ENCODE peak calls at places on chromosomes 11 and 22, in ten cellular contexts. One of them, this sample, is unnamed. For H3K9me3, the result is how much of the 10 kb centered on the place peaks cover.

GRCh38 chr11:102882389-102883024 is 7.7 kb upstream of the MMP12 start:
- DNase-seq in CD4-positive, CD25-positive, alpha-beta regulatory T cell: no peak
- DNase-seq in esophagus squamous epithelium: no peak
- DNase-seq in Panc1: no peak
- DNase-seq in MM.1S: no peak
- DNase-seq in AG04450: no peak
- DNase-seq in heart left ventricle: no peak
- DNase-seq in CD4-positive, alpha-beta memory T cell: no peak
- DNase-seq in transverse colon: no peak
- DNase-seq in HCT116: no peak
- DNase-seq in this sample: no peak

GRCh38 chr11:14973621-14974020 is 1.5 kb upstream of the CALCA start:
- DNase-seq in CD4-positive, CD25-positive, alpha-beta regulatory T cell: no peak
- DNase-seq in CD4-positive, alpha-beta memory T cell: peak
- DNase-seq in HCT116: no peak
- DNase-seq in MM.1S: no peak
- DNase-seq in heart left ventricle: no peak
- DNase-seq in AG04450: no peak
- DNase-seq in esophagus squamous epithelium: no peak
- DNase-seq in transverse colon: no peak
- DNase-seq in Panc1: no peak
- DNase-seq in this sample: no peak

GRCh38 chr11:68962527-68963250 is 18.1 kb downstream of the MRGPRD start:
- DNase-seq in CD4-positive, CD25-positive, alpha-beta regulatory T cell: no peak
- DNase-seq in transverse colon: peak
- DNase-seq in HCT116: no peak
- DNase-seq in CD4-positive, alpha-beta memory T cell: peak
- DNase-seq in AG04450: no peak
- DNase-seq in Panc1: no peak
- DNase-seq in esophagus squamous epithelium: no peak
- DNase-seq in MM.1S: no peak
- DNase-seq in heart left ventricle: no peak
- DNase-seq in this sample: no peak

GRCh38 chr11:32210601-32211000 is 119.7 kb downstream of the RCN1 start:
- DNase-seq in transverse colon: no peak
- DNase-seq in CD4-positive, CD25-positive, alpha-beta regulatory T cell: no peak
- DNase-seq in CD4-positive, alpha-beta memory T cell: no peak
- DNase-seq in Panc1: no peak
- DNase-seq in AG04450: no peak
- DNase-seq in esophagus squamous epithelium: no peak
- DNase-seq in MM.1S: no peak
- DNase-seq in heart left ventricle: no peak
- DNase-seq in HCT116: no peak
- DNase-seq in this sample: no peak

GRCh38 chr11:9687736-9688494 is 24.0 kb downstream of the SWAP70 start:
- DNase-seq in transverse colon: no peak
- DNase-seq in CD4-positive, alpha-beta memory T cell: no peak
- DNase-seq in AG04450: no peak
- DNase-seq in heart left ventricle: no peak
- DNase-seq in HCT116: no peak
- DNase-seq in Panc1: no peak
- DNase-seq in CD4-positive, CD25-positive, alpha-beta regulatory T cell: no peak
- DNase-seq in esophagus squamous epithelium: no peak
- DNase-seq in MM.1S: no peak
- DNase-seq in this sample: no peak

GRCh38 chr11:2706321-2706720 is 6.5 kb upstream of the KCNQ1OT1 start:
- DNase-seq in MM.1S: no peak
- DNase-seq in HCT116: no peak
- DNase-seq in Panc1: no peak
- DNase-seq in esophagus squamous epithelium: no peak
- DNase-seq in CD4-positive, CD25-positive, alpha-beta regulatory T cell: no peak
- DNase-seq in CD4-positive, alpha-beta memory T cell: no peak
- DNase-seq in heart left ventricle: no peak
- DNase-seq in AG04450: no peak
- DNase-seq in transverse colon: no peak
- DNase-seq in this sample: no peak

GRCh38 chr11:368414-369335 is 624 bp upstream of the B4GALNT4 start:
- DNase-seq in transverse colon: no peak
- DNase-seq in heart left ventricle: no peak
- DNase-seq in esophagus squamous epithelium: no peak
- DNase-seq in MM.1S: no peak
- DNase-seq in AG04450: no peak
- DNase-seq in Panc1: no peak
- DNase-seq in CD4-positive, CD25-positive, alpha-beta regulatory T cell: no peak
- DNase-seq in CD4-positive, alpha-beta memory T cell: no peak
- DNase-seq in HCT116: no peak
- DNase-seq in this sample: no peak

GRCh38 chr11:102279641-102280170 is 37.6 kb upstream of the BIRC3 start:
- DNase-seq in HCT116: no peak
- DNase-seq in CD4-positive, CD25-positive, alpha-beta regulatory T cell: no peak
- DNase-seq in Panc1: no peak
- DNase-seq in esophagus squamous epithelium: no peak
- DNase-seq in heart left ventricle: no peak
- DNase-seq in MM.1S: peak
- DNase-seq in transverse colon: peak
- DNase-seq in AG04450: peak
- DNase-seq in CD4-positive, alpha-beta memory T cell: no peak
- DNase-seq in this sample: no peak

GRCh38 chr22:39356464-39356863 is 6.7 kb downstream of the SYNGR1 start:
- DNase-seq in AG04450: no peak
- DNase-seq in transverse colon: no peak
- DNase-seq in heart left ventricle: no peak
- DNase-seq in esophagus squamous epithelium: no peak
- DNase-seq in Panc1: no peak
- DNase-seq in HCT116: no peak
- DNase-seq in CD4-positive, alpha-beta memory T cell: no peak
- DNase-seq in MM.1S: no peak
- DNase-seq in CD4-positive, CD25-positive, alpha-beta regulatory T cell: no peak
- DNase-seq in this sample: no peak

GRCh38 chr11:106101797-106102196 is 24.3 kb downstream of the AASDHPPT start:
- DNase-seq in CD4-positive, alpha-beta memory T cell: no peak
- DNase-seq in MM.1S: no peak
- DNase-seq in HCT116: no peak
- DNase-seq in Panc1: no peak
- DNase-seq in transverse colon: no peak
- DNase-seq in AG04450: no peak
- DNase-seq in CD4-positive, CD25-positive, alpha-beta regulatory T cell: no peak
- DNase-seq in esophagus squamous epithelium: no peak
- DNase-seq in heart left ventricle: no peak
- DNase-seq in this sample: no peak

GRCh38 chr11:66438009-66438503 is 592 bp downstream of the MRPL11 start:
- DNase-seq in AG04450: no peak
- DNase-seq in heart left ventricle: no peak
- DNase-seq in HCT116: no peak
- DNase-seq in transverse colon: no peak
- DNase-seq in CD4-positive, CD25-positive, alpha-beta regulatory T cell: no peak
- DNase-seq in CD4-positive, alpha-beta memory T cell: no peak
- DNase-seq in Panc1: no peak
- DNase-seq in esophagus squamous epithelium: no peak
- DNase-seq in MM.1S: peak
- DNase-seq in this sample: no peak

GRCh38 chr11:12971955-12972354 is 37.2 kb upstream of the RASSF10 start:
- DNase-seq in CD4-positive, CD25-positive, alpha-beta regulatory T cell: no peak
- DNase-seq in HCT116: no peak
- DNase-seq in CD4-positive, alpha-beta memory T cell: no peak
- DNase-seq in Panc1: no peak
- DNase-seq in AG04450: no peak
- DNase-seq in MM.1S: no peak
- DNase-seq in transverse colon: no peak
- DNase-seq in heart left ventricle: no peak
- DNase-seq in esophagus squamous epithelium: no peak
- DNase-seq in this sample: no peak

GRCh38 chr11:62889484-62890437 is 9.1 kb downstream of the SLC3A2 start:
- DNase-seq in CD4-positive, CD25-positive, alpha-beta regulatory T cell: no peak
- DNase-seq in MM.1S: no peak
- DNase-seq in transverse colon: peak
- DNase-seq in HCT116: no peak
- DNase-seq in CD4-positive, alpha-beta memory T cell: no peak
- DNase-seq in heart left ventricle: no peak
- DNase-seq in AG04450: no peak
- DNase-seq in esophagus squamous epithelium: no peak
- DNase-seq in Panc1: peak
- DNase-seq in this sample: no peak

GRCh38 chr11:27404427-27404826 is 41.4 kb upstream of the CCDC34 start:
- DNase-seq in esophagus squamous epithelium: no peak
- DNase-seq in heart left ventricle: no peak
- DNase-seq in MM.1S: no peak
- DNase-seq in CD4-positive, alpha-beta memory T cell: no peak
- DNase-seq in Panc1: no peak
- DNase-seq in AG04450: no peak
- DNase-seq in CD4-positive, CD25-positive, alpha-beta regulatory T cell: no peak
- DNase-seq in HCT116: no peak
- DNase-seq in transverse colon: no peak
- DNase-seq in this sample: no peak

GRCh38 chr11:27401760-27402316 is 38.8 kb upstream of the CCDC34 start:
- DNase-seq in CD4-positive, CD25-positive, alpha-beta regulatory T cell: no peak
- DNase-seq in heart left ventricle: no peak
- DNase-seq in CD4-positive, alpha-beta memory T cell: no peak
- DNase-seq in MM.1S: no peak
- DNase-seq in AG04450: no peak
- DNase-seq in transverse colon: no peak
- DNase-seq in esophagus squamous epithelium: no peak
- DNase-seq in HCT116: no peak
- DNase-seq in Panc1: peak
- DNase-seq in this sample: no peak

GRCh38 chr11:27403195-27403594 is 40.2 kb upstream of the CCDC34 start:
- DNase-seq in HCT116: no peak
- DNase-seq in Panc1: no peak
- DNase-seq in heart left ventricle: no peak
- DNase-seq in CD4-positive, CD25-positive, alpha-beta regulatory T cell: no peak
- DNase-seq in esophagus squamous epithelium: no peak
- DNase-seq in transverse colon: no peak
- DNase-seq in CD4-positive, alpha-beta memory T cell: no peak
- DNase-seq in AG04450: no peak
- DNase-seq in MM.1S: no peak
- DNase-seq in this sample: no peak

GRCh38 chr11:27401280-27401679 is 38.3 kb upstream of the CCDC34 start:
- DNase-seq in CD4-positive, CD25-positive, alpha-beta regulatory T cell: no peak
- DNase-seq in heart left ventricle: no peak
- DNase-seq in Panc1: no peak
- DNase-seq in AG04450: no peak
- DNase-seq in transverse colon: no peak
- DNase-seq in esophagus squamous epithelium: no peak
- DNase-seq in HCT116: no peak
- DNase-seq in CD4-positive, alpha-beta memory T cell: no peak
- DNase-seq in MM.1S: no peak
- DNase-seq in this sample: no peak

GRCh38 chr11:27402450-27402849 is 39.4 kb upstream of the CCDC34 start:
- DNase-seq in transverse colon: no peak
- DNase-seq in esophagus squamous epithelium: no peak
- DNase-seq in AG04450: no peak
- DNase-seq in CD4-positive, alpha-beta memory T cell: no peak
- DNase-seq in MM.1S: no peak
- DNase-seq in CD4-positive, CD25-positive, alpha-beta regulatory T cell: no peak
- DNase-seq in Panc1: no peak
- DNase-seq in heart left ventricle: no peak
- DNase-seq in HCT116: no peak
- DNase-seq in this sample: no peak
- H3K4me3 ChIP-seq in transverse colon: no peak
- H3K4me3 ChIP-seq in esophagus squamous epithelium: no peak
- H3K4me3 ChIP-seq in AG04450: no peak
- H3K4me3 ChIP-seq in CD4-positive, alpha-beta memory T cell: no peak
- H3K4me3 ChIP-seq in MM.1S: no peak
- H3K4me3 ChIP-seq in CD4-positive, CD25-positive, alpha-beta regulatory T cell: no peak
- H3K4me3 ChIP-seq in Panc1: peak
- H3K4me3 ChIP-seq in heart left ventricle: no peak
- H3K4me3 ChIP-seq in HCT116: no peak
- H3K4me3 ChIP-seq in this sample: no peak

GRCh38 chr11:86176165-86176884 is 68.2 kb upstream of the EED start:
- DNase-seq in MM.1S: no peak
- DNase-seq in AG04450: no peak
- DNase-seq in CD4-positive, alpha-beta memory T cell: no peak
- DNase-seq in heart left ventricle: no peak
- DNase-seq in Panc1: no peak
- DNase-seq in CD4-positive, CD25-positive, alpha-beta regulatory T cell: peak
- DNase-seq in HCT116: no peak
- DNase-seq in esophagus squamous epithelium: no peak
- DNase-seq in transverse colon: no peak
- DNase-seq in this sample: no peak
- H3K9me3 ChIP-seq in MM.1S: under half
- H3K9me3 ChIP-seq in AG04450: under half
- H3K9me3 ChIP-seq in CD4-positive, alpha-beta memory T cell: under half
- H3K9me3 ChIP-seq in heart left ventricle: under half
- H3K9me3 ChIP-seq in Panc1: under half
- H3K9me3 ChIP-seq in CD4-positive, CD25-positive, alpha-beta regulatory T cell: under half
- H3K9me3 ChIP-seq in HCT116: under half
- H3K9me3 ChIP-seq in esophagus squamous epithelium: under half
- H3K9me3 ChIP-seq in transverse colon: under half
- H3K9me3 ChIP-seq in this sample: under half

GRCh38 chr11:8267831-8268529 is 4.3 kb upstream of the LMO1 start:
- DNase-seq in CD4-positive, CD25-positive, alpha-beta regulatory T cell: no peak
- DNase-seq in AG04450: no peak
- DNase-seq in CD4-positive, alpha-beta memory T cell: peak
- DNase-seq in HCT116: no peak
- DNase-seq in esophagus squamous epithelium: no peak
- DNase-seq in MM.1S: no peak
- DNase-seq in Panc1: no peak
- DNase-seq in heart left ventricle: no peak
- DNase-seq in transverse colon: no peak
- DNase-seq in this sample: no peak
- H3K4me3 ChIP-seq in CD4-positive, CD25-positive, alpha-beta regulatory T cell: no peak
- H3K4me3 ChIP-seq in AG04450: no peak
- H3K4me3 ChIP-seq in CD4-positive, alpha-beta memory T cell: no peak
- H3K4me3 ChIP-seq in HCT116: no peak
- H3K4me3 ChIP-seq in esophagus squamous epithelium: peak
- H3K4me3 ChIP-seq in MM.1S: peak
- H3K4me3 ChIP-seq in Panc1: peak
- H3K4me3 ChIP-seq in heart left ventricle: peak
- H3K4me3 ChIP-seq in transverse colon: peak
- H3K4me3 ChIP-seq in this sample: peak

DNA sequence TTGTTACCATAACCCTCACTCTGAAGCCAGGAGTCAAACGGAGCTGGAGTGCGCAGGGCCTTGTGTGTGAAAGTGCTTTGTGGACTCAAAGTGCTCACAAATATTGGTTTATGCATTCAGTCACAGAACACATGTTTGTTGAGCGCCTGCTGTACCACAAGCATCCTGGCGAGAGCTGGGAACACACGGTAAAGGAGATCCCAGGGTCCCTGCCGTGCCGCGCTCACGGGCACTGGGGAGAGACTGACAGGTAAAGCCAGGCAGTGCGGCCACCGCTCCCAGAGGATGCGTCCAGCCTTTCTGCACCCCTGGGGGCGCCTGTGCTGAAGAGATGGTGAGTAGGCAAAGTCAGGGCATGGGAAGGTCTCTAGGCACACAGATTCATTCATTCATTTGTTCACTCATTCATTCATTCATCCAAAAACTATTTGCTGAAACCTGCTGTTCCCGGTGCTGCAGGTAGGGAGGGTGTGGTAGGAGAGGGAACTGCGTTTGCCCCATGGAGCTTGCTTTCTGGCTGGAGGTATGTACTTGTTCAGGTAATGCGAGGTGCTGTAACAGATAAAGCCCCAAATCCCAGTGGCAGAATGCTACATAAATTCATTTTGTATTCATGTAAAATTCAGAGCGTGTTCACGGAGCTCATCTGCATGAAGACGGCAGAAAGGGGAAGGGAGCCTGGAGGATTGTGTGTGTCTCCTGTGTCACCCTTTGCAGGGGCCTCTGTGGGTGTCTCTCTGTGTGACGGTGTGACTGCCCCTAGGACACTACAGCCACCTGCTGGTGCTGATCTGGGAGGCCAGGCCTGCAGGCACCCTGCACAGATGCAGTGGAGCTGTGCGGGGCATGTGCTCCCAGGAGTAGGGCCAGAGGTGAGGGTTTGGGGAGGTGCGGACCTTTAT is 167.0 kb upstream of the B3GAT1 start:
- DNase-seq in transverse colon: peak
- DNase-seq in CD4-positive, alpha-beta memory T cell: no peak
- DNase-seq in heart left ventricle: peak
- DNase-seq in CD4-positive, CD25-positive, alpha-beta regulatory T cell: no peak
- DNase-seq in Panc1: no peak
- DNase-seq in AG04450: no peak
- DNase-seq in MM.1S: no peak
- DNase-seq in HCT116: peak
- DNase-seq in esophagus squamous epithelium: no peak
- DNase-seq in this sample: no peak
- H3K9me3 ChIP-seq in transverse colon: under half
- H3K9me3 ChIP-seq in CD4-positive, alpha-beta memory T cell: under half
- H3K9me3 ChIP-seq in heart left ventricle: under half
- H3K9me3 ChIP-seq in CD4-positive, CD25-positive, alpha-beta regulatory T cell: under half
- H3K9me3 ChIP-seq in Panc1: under half
- H3K9me3 ChIP-seq in AG04450: half or more
- H3K9me3 ChIP-seq in MM.1S: under half
- H3K9me3 ChIP-seq in HCT116: under half
- H3K9me3 ChIP-seq in esophagus squamous epithelium: under half
- H3K9me3 ChIP-seq in this sample: under half

This sample was measured in ascending aorta.